ENCODE peak calls at places on chromosomes 16 and 17, in eight cellular contexts. One of them, this sample, is unnamed.

GRCh38 chr17:14745122-14745521 is 444.2 kb downstream of the HS3ST3B1 start:
- DNase-seq in HepG2: no peak
- DNase-seq in GM12878: no peak
- DNase-seq in stomach: no peak
- DNase-seq in GM12892: no peak
- DNase-seq in transverse colon: no peak
- DNase-seq in HL-60: no peak
- DNase-seq in H1: no peak
- DNase-seq in this sample: no peak

GRCh38 chr16:66902648-66903543 is 15.8 kb downstream of the CDH16 start:
- DNase-seq in stomach: no peak
- DNase-seq in H1: no peak
- DNase-seq in transverse colon: no peak
- DNase-seq in GM12892: peak; percentile 6
- DNase-seq in HL-60: no peak
- DNase-seq in HepG2: no peak
- DNase-seq in GM12878: no peak
- DNase-seq in this sample: peak; percentile 5

GRCh38 chr17:72683506-72684404 is 408.7 kb downstream of the SLC39A11 start:
- DNase-seq in stomach: peak; percentile 38
- DNase-seq in GM12878: no peak
- DNase-seq in H1: no peak
- DNase-seq in HepG2: peak; percentile 97
- DNase-seq in HL-60: no peak
- DNase-seq in transverse colon: peak; percentile 35
- DNase-seq in GM12892: no peak
- DNase-seq in this sample: no peak

GRCh38 chr16:86913886-86914285 is 335.5 kb downstream of the FOXL1 start:
- DNase-seq in HepG2: no peak
- DNase-seq in HL-60: no peak
- DNase-seq in GM12878: no peak
- DNase-seq in transverse colon: no peak
- DNase-seq in stomach: no peak
- DNase-seq in H1: no peak
- DNase-seq in GM12892: no peak
- DNase-seq in this sample: no peak

GRCh38 chr17:40021471-40021961 is 6.3 kb downstream of the CSF3 start:
- DNase-seq in stomach: no peak
- DNase-seq in transverse colon: no peak
- DNase-seq in HepG2: no peak
- DNase-seq in GM12878: no peak
- DNase-seq in HL-60: no peak
- DNase-seq in GM12892: peak; percentile 5
- DNase-seq in H1: no peak
- DNase-seq in this sample: no peak

GRCh38 chr17:45147581-45148182 is 593 bp upstream of the HEXIM1 start:
- DNase-seq in GM12878: peak; percentile 85
- DNase-seq in stomach: peak; percentile 74
- DNase-seq in HL-60: peak; percentile 95
- DNase-seq in H1: peak; percentile 89
- DNase-seq in GM12892: peak; percentile 68
- DNase-seq in HepG2: peak; percentile 93
- DNase-seq in transverse colon: peak; percentile 82
- DNase-seq in this sample: peak; percentile 66

GRCh38 chr16:9372934-9373890 is 281.8 kb downstream of the HAPSTR1 start:
- DNase-seq in GM12878: no peak
- DNase-seq in GM12892: no peak
- DNase-seq in HepG2: no peak
- DNase-seq in stomach: no peak
- DNase-seq in HL-60: no peak
- DNase-seq in transverse colon: no peak
- DNase-seq in H1: no peak
- DNase-seq in this sample: no peak

GRCh38 chr17:15659663-15660062 is 24.4 kb downstream of the TRIM16 start:
- DNase-seq in H1: no peak
- DNase-seq in HepG2: no peak
- DNase-seq in HL-60: no peak
- DNase-seq in transverse colon: no peak
- DNase-seq in GM12878: no peak
- DNase-seq in GM12892: no peak
- DNase-seq in stomach: peak; percentile 86
- DNase-seq in this sample: no peak

GRCh38 chr17:7656958-7657715 is 6.4 kb downstream of the ATP1B2 start:
- DNase-seq in HL-60: no peak
- DNase-seq in stomach: no peak
- DNase-seq in H1: peak; percentile 90
- DNase-seq in transverse colon: peak; percentile 12
- DNase-seq in HepG2: no peak
- DNase-seq in GM12892: no peak
- DNase-seq in GM12878: no peak
- DNase-seq in this sample: no peak

GRCh38 chr17:19461139-19461538 is 50.1 kb downstream of the RNF112 start:
- DNase-seq in HepG2: no peak
- DNase-seq in H1: peak; percentile 67
- DNase-seq in stomach: no peak
- DNase-seq in GM12878: peak; percentile 7
- DNase-seq in GM12892: no peak
- DNase-seq in HL-60: no peak
- DNase-seq in transverse colon: no peak
- DNase-seq in this sample: no peak

GRCh38 chr17:19354123-19354522 is 8.4 kb downstream of the B9D1 start:
- DNase-seq in GM12878: no peak
- DNase-seq in GM12892: no peak
- DNase-seq in H1: no peak
- DNase-seq in transverse colon: no peak
- DNase-seq in stomach: no peak
- DNase-seq in HL-60: no peak
- DNase-seq in HepG2: no peak
- DNase-seq in this sample: no peak

GRCh38 chr17:78151514-78152008 is 5.4 kb downstream of the C17orf99 start:
- DNase-seq in GM12892: no peak
- DNase-seq in HepG2: peak; percentile 70
- DNase-seq in H1: no peak
- DNase-seq in HL-60: no peak
- DNase-seq in stomach: no peak
- DNase-seq in transverse colon: peak; percentile 74
- DNase-seq in GM12878: no peak
- DNase-seq in this sample: no peak

DNA sequence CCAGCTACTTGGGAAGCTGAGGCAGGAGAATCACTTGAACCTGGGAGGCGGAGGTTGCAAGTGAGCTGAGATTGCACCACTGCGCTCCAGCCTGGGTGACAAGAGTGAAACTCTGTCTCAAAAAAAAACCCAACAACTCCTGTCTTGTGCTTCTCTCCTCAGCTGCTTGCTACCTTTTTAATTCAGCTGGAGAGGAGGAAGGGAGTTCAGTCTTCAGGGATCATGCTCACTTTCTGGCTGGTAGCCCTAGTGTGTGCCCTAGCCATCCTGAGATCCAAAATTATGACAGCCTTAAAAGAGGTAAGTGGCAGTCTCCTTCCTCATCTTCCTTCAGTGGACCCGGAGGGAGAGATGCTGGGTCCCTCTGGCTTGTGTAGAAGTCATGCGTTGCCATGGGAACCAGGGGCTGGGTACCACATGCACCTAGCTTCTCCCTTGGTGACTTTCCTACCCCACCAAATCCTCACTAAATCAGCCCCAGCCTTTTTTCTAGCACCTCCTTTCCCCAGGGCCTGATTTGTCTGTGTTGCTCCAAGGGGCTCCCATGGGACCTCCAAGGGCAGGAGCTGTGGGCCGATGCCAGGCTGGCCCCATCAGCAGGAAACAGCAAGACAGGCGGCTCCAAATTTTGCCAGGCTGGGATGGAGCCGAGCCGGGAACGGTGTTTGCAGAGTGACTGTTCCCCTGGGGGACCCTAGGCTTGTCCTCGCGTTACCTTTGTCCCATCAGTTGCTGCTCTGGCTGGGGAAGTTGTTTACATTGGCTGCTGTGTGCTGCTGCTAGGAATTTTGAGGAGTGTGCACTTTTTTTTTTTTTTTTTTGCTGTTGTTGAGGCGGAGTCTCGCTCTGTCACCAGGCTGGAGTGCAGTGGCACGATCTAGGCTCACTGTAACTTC is 65.2 kb downstream of the ABCC1 start:
- DNase-seq in H1: no peak
- DNase-seq in HL-60: no peak
- DNase-seq in stomach: peak; percentile 81
- DNase-seq in GM12892: no peak
- DNase-seq in transverse colon: peak; percentile 24
- DNase-seq in HepG2: peak; percentile 93
- DNase-seq in GM12878: no peak
- DNase-seq in this sample: no peak
- TF ChIP-seq POLR2AphosphoS5 in H1: no peak
- TF ChIP-seq POLR2AphosphoS5 in HL-60: no peak
- TF ChIP-seq POLR2AphosphoS5 in stomach: peak; percentile 81
- TF ChIP-seq POLR2AphosphoS5 in GM12892: no peak
- TF ChIP-seq POLR2AphosphoS5 in transverse colon: peak; percentile 40
- TF ChIP-seq POLR2AphosphoS5 in HepG2: no peak
- TF ChIP-seq POLR2AphosphoS5 in GM12878: no peak
- TF ChIP-seq POLR2AphosphoS5 in this sample: no peak

GRCh38 chr16:12646490-12647274 is 157.0 kb downstream of the CPPED1 start:
- DNase-seq in GM12878: peak; percentile 70
- DNase-seq in HL-60: no peak
- DNase-seq in GM12892: no peak
- DNase-seq in HepG2: peak; percentile 47
- DNase-seq in stomach: peak; percentile 63
- DNase-seq in transverse colon: no peak
- DNase-seq in H1: no peak
- DNase-seq in this sample: no peak
- TF ChIP-seq POLR2AphosphoS5 in GM12878: no peak
- TF ChIP-seq POLR2AphosphoS5 in HL-60: no peak
- TF ChIP-seq POLR2AphosphoS5 in GM12892: no peak
- TF ChIP-seq POLR2AphosphoS5 in HepG2: no peak
- TF ChIP-seq POLR2AphosphoS5 in stomach: no peak
- TF ChIP-seq POLR2AphosphoS5 in transverse colon: no peak
- TF ChIP-seq POLR2AphosphoS5 in H1: no peak
- TF ChIP-seq POLR2AphosphoS5 in this sample: no peak

GRCh38 chr17:28763804-28764266 is 20.0 kb downstream of the TRAF4 start:
- DNase-seq in HL-60: no peak
- DNase-seq in HepG2: peak; percentile 68
- DNase-seq in GM12892: no peak
- DNase-seq in stomach: peak; percentile 85
- DNase-seq in H1: peak; percentile 84
- DNase-seq in transverse colon: peak; percentile 81
- DNase-seq in GM12878: no peak
- DNase-seq in this sample: no peak
- TF ChIP-seq POLR2AphosphoS5 in HL-60: no peak
- TF ChIP-seq POLR2AphosphoS5 in HepG2: no peak
- TF ChIP-seq POLR2AphosphoS5 in GM12892: no peak
- TF ChIP-seq POLR2AphosphoS5 in stomach: peak; percentile 40
- TF ChIP-seq POLR2AphosphoS5 in H1: no peak
- TF ChIP-seq POLR2AphosphoS5 in transverse colon: no peak
- TF ChIP-seq POLR2AphosphoS5 in GM12878: no peak
- TF ChIP-seq POLR2AphosphoS5 in this sample: no peak

GRCh38 chr16:15766918-15767317 is 89.9 kb downstream of the MYH11 start:
- DNase-seq in stomach: no peak
- DNase-seq in transverse colon: no peak
- DNase-seq in HL-60: no peak
- DNase-seq in GM12892: no peak
- DNase-seq in H1: no peak
- DNase-seq in HepG2: no peak
- DNase-seq in GM12878: no peak
- DNase-seq in this sample: no peak

GRCh38 chr16:15768201-15768600 is 88.6 kb downstream of the MYH11 start:
- DNase-seq in transverse colon: no peak
- DNase-seq in GM12878: no peak
- DNase-seq in stomach: no peak
- DNase-seq in GM12892: no peak
- DNase-seq in HL-60: no peak
- DNase-seq in H1: no peak
- DNase-seq in HepG2: no peak
- DNase-seq in this sample: no peak

GRCh38 chr16:15770512-15770911 is 86.3 kb downstream of the MYH11 start:
- DNase-seq in H1: no peak
- DNase-seq in GM12878: no peak
- DNase-seq in transverse colon: no peak
- DNase-seq in GM12892: no peak
- DNase-seq in HepG2: no peak
- DNase-seq in stomach: no peak
- DNase-seq in HL-60: no peak
- DNase-seq in this sample: no peak

GRCh38 chr16:15770107-15770506 is 86.7 kb downstream of the MYH11 start:
- DNase-seq in HL-60: no peak
- DNase-seq in transverse colon: no peak
- DNase-seq in H1: no peak
- DNase-seq in stomach: no peak
- DNase-seq in GM12892: no peak
- DNase-seq in GM12878: no peak
- DNase-seq in HepG2: no peak
- DNase-seq in this sample: no peak

DNA sequence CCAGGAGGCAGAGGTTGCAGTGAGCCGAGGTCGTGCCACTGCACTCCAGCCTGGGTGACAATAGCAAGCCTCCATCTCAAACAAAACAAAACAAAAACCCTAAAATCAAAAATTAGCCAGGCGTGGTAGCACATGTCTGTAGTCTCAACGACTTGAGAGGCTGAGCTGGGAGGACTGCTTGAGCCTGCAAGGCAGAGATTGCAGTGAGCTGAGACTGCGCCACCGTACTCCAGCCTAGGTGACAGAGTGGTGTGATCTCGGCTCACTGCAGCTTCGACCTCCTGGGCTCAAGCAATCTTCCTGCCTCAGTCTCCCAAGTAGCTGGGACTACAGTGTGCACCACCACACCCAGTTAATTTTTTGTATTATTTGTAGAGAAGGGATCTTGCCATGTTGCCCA is 87.6 kb downstream of the MYH11 start:
- DNase-seq in H1: no peak
- DNase-seq in GM12892: no peak
- DNase-seq in HepG2: no peak
- DNase-seq in GM12878: no peak
- DNase-seq in HL-60: no peak
- DNase-seq in stomach: no peak
- DNase-seq in transverse colon: no peak
- DNase-seq in this sample: no peak
- TF ChIP-seq POLR2AphosphoS5 in H1: no peak
- TF ChIP-seq POLR2AphosphoS5 in GM12892: no peak
- TF ChIP-seq POLR2AphosphoS5 in HepG2: no peak
- TF ChIP-seq POLR2AphosphoS5 in GM12878: no peak
- TF ChIP-seq POLR2AphosphoS5 in HL-60: no peak
- TF ChIP-seq POLR2AphosphoS5 in stomach: no peak
- TF ChIP-seq POLR2AphosphoS5 in transverse colon: no peak
- TF ChIP-seq POLR2AphosphoS5 in this sample: no peak

GRCh38 chr16:14389359-14389758 is 240.7 kb downstream of the PARN start:
- DNase-seq in H1: no peak
- DNase-seq in HepG2: no peak
- DNase-seq in GM12878: no peak
- DNase-seq in GM12892: no peak
- DNase-seq in HL-60: no peak
- DNase-seq in stomach: no peak
- DNase-seq in transverse colon: no peak
- DNase-seq in this sample: no peak
- TF ChIP-seq POLR2AphosphoS5 in H1: no peak
- TF ChIP-seq POLR2AphosphoS5 in HepG2: no peak
- TF ChIP-seq POLR2AphosphoS5 in GM12878: no peak
- TF ChIP-seq POLR2AphosphoS5 in GM12892: no peak
- TF ChIP-seq POLR2AphosphoS5 in HL-60: no peak
- TF ChIP-seq POLR2AphosphoS5 in stomach: no peak
- TF ChIP-seq POLR2AphosphoS5 in transverse colon: no peak
- TF ChIP-seq POLR2AphosphoS5 in this sample: no peak